ENCODE peak calls at places on chromosomes 1 and 21, in nine cellular contexts. I is M059J; K is stimulated activated CD4-positive, alpha-beta T cell treated with anti-CD3 and anti-CD28 coated beads, TNF-alpha, amount 100 ng/mL, for 1 hour; O is posterior vena cava; N is Calu3; V is NCI-H748 treated with DMSO at 0.1 percent for 48 hours; A is T-cell; B is KBM-7; R is CD8-positive, alpha-beta T cell. T is an unnamed sample.

GRCh38 chr1:29352719-29353420 is 116.5 kb downstream of the PTPRU start:
- DNase-seq in I (no peak), K (no peak), O (no peak), N (no peak), V (no peak), A (no peak), B (no peak), R (no peak), T (no peak)

GRCh38 chr1:3022511-3022973 is 1.3 kb downstream of the ACTRT2 start:
- DNase-seq in I (no peak), K (no peak), O (peak; percentile 81), N (no peak), V (no peak), A (no peak), B (no peak), R (no peak), T (peak; percentile 40)

GRCh38 chr1:207659545-207660148 is 14.7 kb downstream of the CR1L start:
- DNase-seq in I (peak; percentile 32), K (no peak), O (no peak), N (peak; percentile 62), V (no peak), A (no peak), B (no peak), R (no peak), T (peak; percentile 63)

GRCh38 chr1:148318123-148318899 is 164.8 kb downstream of the PPIAL4G start:
- DNase-seq in I (no peak), K (peak; percentile 29), O (no peak), N (no peak), V (no peak), A (peak; percentile 36), B (peak; percentile 94), R (peak; percentile 55), T (peak; percentile 72)

GRCh38 chr21:30227633-30228404 is 11.9 kb upstream of the CLDN8 start:
- DNase-seq in I (peak; percentile 74), K (no peak), O (no peak), N (peak; percentile 63), V (no peak), A (no peak), B (peak; percentile 1), R (no peak), T (no peak)

GRCh38 chr1:218957971-218958370 is 215.7 kb upstream of the LYPLAL1 start:
- DNase-seq in I (no peak), K (no peak), O (no peak), N (no peak), V (no peak), A (no peak), B (no peak), R (no peak), T (no peak)

GRCh38 chr1:68178821-68179490 is 53.4 kb downstream of the WLS start:
- DNase-seq in I (peak; percentile 55), K (no peak), O (no peak), N (no peak), V (no peak), A (no peak), B (no peak), R (no peak), T (no peak)

GRCh38 chr1:114632427-114632826 is 37.4 kb downstream of the DENND2C start:
- DNase-seq in I (no peak), K (no peak), O (no peak), N (no peak), V (no peak), A (no peak), B (no peak), R (no peak), T (no peak)

GRCh38 chr1:246503341-246503740 is 3.7 kb downstream of the SMYD3 start:
- DNase-seq in I (peak; percentile 92), K (no peak), O (no peak), N (peak; percentile 42), V (peak; percentile 23), A (no peak), B (no peak), R (no peak), T (no peak)

GRCh38 chr1:26122988-26123973 is 11.7 kb downstream of the PDIK1L start:
- DNase-seq in I (peak; percentile 82), K (no peak), O (no peak), N (no peak), V (no peak), A (no peak), B (no peak), R (no peak), T (no peak)

GRCh38 chr1:145782166-145783099 is 41.5 kb downstream of the RNF115 start:
- DNase-seq in I (peak; percentile 94), K (no peak), O (no peak), N (peak; percentile 39), V (no peak), A (no peak), B (no peak), R (no peak), T (no peak)

GRCh38 chr1:78688701-78689100 is 39.1 kb downstream of the IFI44 start:
- DNase-seq in I (peak; percentile 67), K (no peak), O (no peak), N (no peak), V (no peak), A (no peak), B (no peak), R (no peak), T (no peak)

GRCh38 chr1:22752339-22752738 is 41.7 kb downstream of the EPHB2 start:
- DNase-seq in I (no peak), K (no peak), O (no peak), N (no peak), V (no peak), A (no peak), B (no peak), R (no peak), T (no peak)

GRCh38 chr1:154935749-154936415 is 637 bp downstream of the PMVK start:
- DNase-seq in I (no peak), K (no peak), O (no peak), N (peak; percentile 28), V (no peak), A (no peak), B (no peak), R (no peak), T (no peak)

GRCh38 chr1:180397190-180397589 is 105.2 kb downstream of the ACBD6 start:
- DNase-seq in I (no peak), K (no peak), O (no peak), N (no peak), V (no peak), A (no peak), B (no peak), R (no peak), T (no peak)

GRCh38 chr1:183081402-183082110 is 58.3 kb downstream of the LAMC1 start:
- DNase-seq in I (no peak), K (no peak), O (no peak), N (no peak), V (no peak), A (no peak), B (no peak), R (no peak), T (no peak)

GRCh38 chr21:44800971-44801467 is 601 bp downstream of the UBE2G2 start:
- DNase-seq in I (peak; percentile 65), K (no peak), O (no peak), N (no peak), V (no peak), A (no peak), B (peak; percentile 65), R (no peak), T (no peak)

GRCh38 chr1:227942021-227942715 is 5.6 kb downstream of the WNT9A start:
- DNase-seq in I (no peak), K (no peak), O (peak; percentile 77), N (no peak), V (no peak), A (no peak), B (no peak), R (peak; percentile 3), T (peak; percentile 48)

GRCh38 chr21:15687208-15687607 is 42.6 kb upstream of the USP25 start:
- DNase-seq in I (peak; percentile 63), K (no peak), O (no peak), N (no peak), V (no peak), A (no peak), B (no peak), R (no peak), T (no peak)

GRCh38 chr1:234933475-234933874 is 195.2 kb downstream of the TOMM20 start:
- DNase-seq in I (peak; percentile 82), K (no peak), O (peak; percentile 91), N (no peak), V (no peak), A (no peak), B (no peak), R (no peak), T (no peak)

GRCh38 chr1:182293119-182293589 is 98.4 kb downstream of the GLUL start:
- DNase-seq in I (no peak), K (no peak), O (no peak), N (no peak), V (no peak), A (no peak), B (no peak), R (no peak), T (no peak)

GRCh38 chr1:216710042-216710441 is 13.2 kb downstream of the ESRRG start:
- DNase-seq in I (no peak), K (no peak), O (no peak), N (no peak), V (no peak), A (no peak), B (no peak), R (no peak), T (no peak)

GRCh38 chr1:229117664-229118300 is 153.1 kb upstream of the RAB4A start:
- DNase-seq in I (peak; percentile 57), K (no peak), O (peak; percentile 91), N (peak; percentile 76), V (no peak), A (no peak), B (no peak), R (no peak), T (peak; percentile 89)

GRCh38 chr1:168229893-168230292 is 4.1 kb downstream of the SFT2D2 start:
- DNase-seq in I (no peak), K (no peak), O (no peak), N (no peak), V (no peak), A (no peak), B (no peak), R (no peak), T (no peak)

GRCh38 chr1:201365251-201365650 is 12.2 kb downstream of the TNNT2 start:
- DNase-seq in I (no peak), K (no peak), O (no peak), N (no peak), V (no peak), A (no peak), B (no peak), R (no peak), T (peak; percentile 60)

GRCh38 chr1:110477041-110477440 is 26.1 kb downstream of the PROK1 start:
- DNase-seq in I (peak; percentile 88), K (no peak), O (no peak), N (peak; percentile 8), V (no peak), A (no peak), B (no peak), R (no peak), T (no peak)

GRCh38 chr1:15406911-15407559 is 2.7 kb upstream of the EFHD2 start:
- DNase-seq in I (peak; percentile 89), K (no peak), O (no peak), N (no peak), V (no peak), A (no peak), B (no peak), R (no peak), T (no peak)

GRCh38 chr1:244097523-244098390 is 46.7 kb downstream of the ZBTB18 start:
- DNase-seq in I (no peak), K (no peak), O (no peak), N (no peak), V (no peak), A (no peak), B (no peak), R (no peak), T (no peak)

GRCh38 chr1:182227864-182228547 is 163.6 kb downstream of the GLUL start:
- DNase-seq in I (no peak), K (no peak), O (no peak), N (no peak), V (peak; percentile 53), A (no peak), B (no peak), R (no peak), T (no peak)

GRCh38 chr1:12595839-12596821 is 21.9 kb downstream of the DHRS3 start:
- DNase-seq in I (peak; percentile 96), K (no peak), O (peak; percentile 98), N (peak; percentile 94), V (no peak), A (no peak), B (no peak), R (no peak), T (peak; percentile 94)

T was measured in upper lobe of right lung.